ENCODE peak calls at places on chromosomes 4 and X, in four cellular contexts. W is K562, V is HL-60, F is GM12878. I is an unnamed sample.

GRCh38 chrX:106286053-106286650 is 118.0 kb downstream of the PWWP3B start:
- DNase-seq in W (no peak), V (no peak), F (no peak), I (no peak)

GRCh38 chrX:131821945-131822622 is 201.0 kb upstream of the STK26 start:
- DNase-seq in W (no peak), V (no peak), F (peak), I (no peak)

GRCh38 chrX:100368167-100368566 is 41.9 kb downstream of the PCDH19 start:
- DNase-seq in W (peak), V (no peak), F (no peak), I (no peak)

GRCh38 chr4:42865572-42866189 is 26.8 kb upstream of the GRXCR1 start:
- DNase-seq in W (peak), V (no peak), F (no peak), I (peak)

GRCh38 chrX:120419465-120419864 is 49.6 kb downstream of the LAMP2 start:
- DNase-seq in W (no peak), V (no peak), F (no peak), I (no peak)

GRCh38 chr4:154491341-154491679 is 289 bp downstream of the DCHS2 start:
- DNase-seq in W (no peak), V (no peak), F (no peak), I (peak)

GRCh38 chr4:142840516-142841123 is 5.5 kb downstream of the INPP4B start:
- DNase-seq in W (peak), V (no peak), F (no peak), I (no peak)

GRCh38 chr4:142656178-142656577 is 189.9 kb downstream of the INPP4B start:
- DNase-seq in W (no peak), V (no peak), F (no peak), I (no peak)

GRCh38 chr4:125097729-125098128 is 217.0 kb upstream of the FAT4 start:
- DNase-seq in W (no peak), V (no peak), F (no peak), I (no peak)

GRCh38 chr4:48173055-48173991 is 39.3 kb upstream of the TXK start:
- DNase-seq in W (peak), V (no peak), F (peak), I (no peak)

GRCh38 chr4:155208258-155209054 is at the start of gene NPY2R:
- DNase-seq in W (no peak), V (no peak), F (no peak), I (no peak)

GRCh38 chr4:2651998-2652397 is 104.1 kb downstream of the TNIP2 start:
- DNase-seq in W (peak), V (no peak), F (no peak), I (no peak)

GRCh38 chrX:67601771-67602170 is 58.0 kb downstream of the AR start:
- DNase-seq in W (no peak), V (no peak), F (no peak), I (no peak)

GRCh38 chr4:7398104-7398423 is 36.7 kb downstream of the PSAPL1 start:
- DNase-seq in W (peak), V (no peak), F (no peak), I (no peak)

GRCh38 chrX:129980540-129981206 is 1.8 kb upstream of the BCORL1 start:
- DNase-seq in W (no peak), V (no peak), F (no peak), I (no peak)

GRCh38 chrX:131289527-131289926 is 421 bp upstream of the IGSF1 start:
- DNase-seq in W (no peak), V (no peak), F (no peak), I (no peak)

GRCh38 chrX:56343664-56344063 is 111.5 kb downstream of the KLF8 start:
- DNase-seq in W (no peak), V (no peak), F (no peak), I (no peak)

GRCh38 chrX:82196866-82197265 is 995.0 kb downstream of the SH3BGRL start:
- DNase-seq in W (no peak), V (no peak), F (no peak), I (no peak)

GRCh38 chr4:86508436-86508835 is 85.7 kb upstream of the PTPN13 start:
- DNase-seq in W (no peak), V (no peak), F (no peak), I (no peak)

GRCh38 chr4:105348719-105349118 is 125.1 kb downstream of the PPA2 start:
- DNase-seq in W (no peak), V (no peak), F (no peak), I (no peak)

GRCh38 chr4:129532573-129532972 is 436.6 kb downstream of the C4orf33 start:
- DNase-seq in W (no peak), V (peak), F (no peak), I (no peak)

GRCh38 chr4:38232741-38233140 is 272.5 kb downstream of the PTTG2 start:
- DNase-seq in W (no peak), V (no peak), F (no peak), I (no peak)

GRCh38 chr4:181807771-181808170 is 435.4 kb upstream of the TENM3 start:
- DNase-seq in W (no peak), V (no peak), F (no peak), I (no peak)

GRCh38 chr4:101418055-101418454 is 70.7 kb upstream of the PPP3CA start:
- DNase-seq in W (no peak), V (no peak), F (peak), I (peak)

GRCh38 chr4:31081375-31081774 is 361.2 kb downstream of the PCDH7 start:
- DNase-seq in W (no peak), V (no peak), F (no peak), I (no peak)

GRCh38 chr4:143215873-143216272 is 31.2 kb downstream of the USP38 start:
- DNase-seq in W (no peak), V (no peak), F (no peak), I (no peak)

GRCh38 chrX:9952313-9952712 is 14.8 kb upstream of the CLDN34 start:
- DNase-seq in W (no peak), V (no peak), F (no peak), I (no peak)

DNA sequence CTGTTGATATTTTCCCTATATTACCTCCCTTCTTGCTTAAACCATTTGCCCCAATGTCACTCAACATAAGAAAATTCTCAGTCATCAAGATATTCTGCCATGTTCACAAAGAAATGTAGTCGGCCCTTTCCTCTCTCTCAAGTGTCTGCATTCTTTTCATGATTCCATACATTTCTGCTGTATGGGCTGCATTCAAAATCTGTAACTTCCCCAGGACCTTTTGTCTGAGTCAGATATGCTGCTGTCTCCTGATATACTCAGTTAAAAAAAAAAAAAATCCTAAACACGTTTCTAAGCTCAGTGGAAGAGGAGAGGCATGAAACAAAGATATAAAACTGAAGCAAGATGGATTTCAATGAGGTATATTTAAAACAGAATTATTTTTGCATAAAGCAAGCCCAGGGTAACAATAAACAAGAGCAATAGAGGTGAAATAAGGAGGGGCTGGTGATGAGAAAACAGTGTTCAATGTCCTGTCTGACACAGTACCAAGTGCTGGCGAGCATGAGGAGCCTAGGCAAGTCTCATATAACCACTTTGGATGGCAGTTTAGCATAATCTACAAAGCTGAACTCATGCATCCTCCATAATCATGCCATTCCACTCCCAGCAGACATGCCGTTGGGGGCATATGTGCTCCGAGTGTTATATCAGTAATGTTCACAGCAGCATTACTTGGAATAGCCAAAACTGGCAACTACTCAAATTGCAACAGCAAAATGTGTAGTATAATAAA is 76.8 kb downstream of the MANBA start:
- DNase-seq in W (peak), V (no peak), F (no peak), I (no peak)
- TF ChIP-seq SPI1 in W (no peak), V (no peak), F (no peak), I (no peak)

DNA sequence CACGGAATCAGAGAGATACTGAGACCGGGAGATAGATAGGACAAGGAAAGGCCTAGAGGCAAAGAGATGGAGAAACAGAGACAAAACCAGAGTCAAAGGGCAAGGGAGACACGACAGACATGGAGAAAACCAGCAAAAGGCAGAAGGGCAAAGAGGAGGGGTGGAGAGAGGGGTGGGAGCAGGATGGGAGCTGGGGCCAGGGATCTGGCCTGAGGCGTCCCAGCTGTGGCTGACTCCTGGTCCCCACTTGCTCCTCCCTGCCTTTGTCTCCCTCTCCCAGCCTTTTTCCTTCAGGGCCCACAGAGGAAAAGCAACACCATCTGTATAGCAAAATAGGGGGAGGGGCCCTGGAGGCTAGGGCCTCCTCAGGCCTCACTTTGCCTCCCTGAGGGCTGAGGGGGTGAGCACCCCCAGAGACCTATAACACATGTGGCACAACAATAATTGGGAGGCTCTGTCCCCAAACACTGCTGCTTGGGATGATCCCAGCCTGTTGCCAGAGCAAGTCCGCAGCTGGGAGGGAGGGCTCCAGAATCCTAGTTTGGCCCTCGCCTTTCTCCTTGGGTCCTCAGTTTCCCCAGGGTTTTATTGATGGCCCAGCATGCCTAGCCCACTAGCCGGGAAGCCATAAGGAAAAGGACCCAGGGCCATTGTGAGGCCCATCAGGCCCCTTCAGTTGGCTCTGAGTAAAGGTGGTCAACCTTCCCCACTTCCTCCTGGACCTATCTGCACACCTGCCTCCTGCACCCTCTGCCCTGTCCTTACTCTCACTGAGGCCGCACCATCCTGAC is 96.8 kb downstream of the PJA1 start:
- DNase-seq in W (no peak), V (no peak), F (no peak), I (no peak)
- TF ChIP-seq SPI1 in W (no peak), V (no peak), F (no peak), I (no peak)

DNA sequence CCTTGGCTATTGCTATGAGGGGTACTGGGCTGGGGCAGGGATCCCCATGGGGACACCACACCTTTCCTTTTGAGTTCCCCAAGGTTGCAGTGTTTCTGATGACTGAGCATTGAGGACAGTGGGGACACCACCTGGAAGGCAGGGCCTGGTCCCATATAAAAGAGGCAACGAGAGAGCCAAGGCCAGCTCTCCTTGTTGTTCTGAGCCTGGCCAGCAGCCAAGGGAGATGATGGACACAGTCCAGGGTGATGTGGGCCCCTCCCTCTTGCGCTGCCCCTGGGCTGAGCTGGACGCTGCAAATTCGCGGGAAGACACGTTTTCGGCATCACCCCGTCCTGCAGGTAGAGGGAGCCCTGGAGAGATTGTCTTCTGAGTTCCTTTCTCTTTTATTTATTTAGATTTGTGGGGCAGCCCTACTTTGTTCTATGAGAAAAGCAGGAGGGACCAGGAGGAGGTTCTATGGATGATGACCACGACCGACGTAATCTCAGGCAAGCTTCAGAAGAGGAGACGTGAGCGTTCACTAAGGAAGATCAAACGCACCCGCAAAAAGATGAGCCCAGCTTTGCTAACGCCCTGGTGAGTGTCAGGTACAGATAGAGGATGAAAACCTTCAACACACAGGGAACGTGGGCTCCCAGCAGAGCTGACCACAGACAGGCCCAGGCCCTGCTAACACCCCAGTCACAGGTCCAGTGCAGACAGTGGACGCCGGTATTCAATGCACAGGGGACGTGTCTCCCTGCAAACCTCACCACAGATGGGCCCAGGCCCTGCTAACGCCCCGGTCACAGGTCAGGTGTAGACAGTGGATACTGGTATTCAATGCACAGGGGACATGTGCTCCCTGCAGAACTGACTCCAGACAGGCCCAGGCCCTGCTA is 97.4 kb downstream of the SHOX start:
- DNase-seq in W (peak), V (no peak), F (no peak), I (no peak)
- TF ChIP-seq SPI1 in W (no peak), V (no peak), F (no peak), I (no peak)

GRCh38 chrX:107576841-107577240 is 51.5 kb upstream of the PRPS1 start:
- DNase-seq in W (no peak), V (no peak), F (no peak), I (no peak)

GRCh38 chrX:107576392-107576791 is 51.9 kb upstream of the PRPS1 start:
- DNase-seq in W (no peak), V (no peak), F (no peak), I (no peak)

GRCh38 chrX:107577933-107578332 is 50.4 kb upstream of the PRPS1 start:
- DNase-seq in W (peak), V (no peak), F (no peak), I (no peak)

GRCh38 chrX:107581923-107582322 is 46.4 kb upstream of the PRPS1 start:
- DNase-seq in W (no peak), V (no peak), F (no peak), I (no peak)

GRCh38 chrX:107579956-107580355 is 48.4 kb upstream of the PRPS1 start:
- DNase-seq in W (no peak), V (no peak), F (no peak), I (no peak)
- TF ChIP-seq SPI1 in W (no peak), V (no peak), F (no peak), I (no peak)

GRCh38 chr4:55124337-55125076 is 888 bp downstream of the KDR start:
- DNase-seq in W (no peak), V (no peak), F (no peak), I (no peak)
- TF ChIP-seq SPI1 in W (no peak), V (no peak), F (no peak), I (no peak)

GRCh38 chr4:183612329-183613250 is 46.4 kb downstream of the RWDD4 start:
- DNase-seq in W (no peak), V (no peak), F (no peak), I (no peak)
- TF ChIP-seq SPI1 in W (no peak), V (no peak), F (no peak), I (no peak)

GRCh38 chr4:168569066-168569908 is 72.4 kb downstream of the PALLD start:
- DNase-seq in W (peak), V (no peak), F (no peak), I (no peak)
- TF ChIP-seq SPI1 in W (no peak), V (no peak), F (no peak), I (no peak)

DNA sequence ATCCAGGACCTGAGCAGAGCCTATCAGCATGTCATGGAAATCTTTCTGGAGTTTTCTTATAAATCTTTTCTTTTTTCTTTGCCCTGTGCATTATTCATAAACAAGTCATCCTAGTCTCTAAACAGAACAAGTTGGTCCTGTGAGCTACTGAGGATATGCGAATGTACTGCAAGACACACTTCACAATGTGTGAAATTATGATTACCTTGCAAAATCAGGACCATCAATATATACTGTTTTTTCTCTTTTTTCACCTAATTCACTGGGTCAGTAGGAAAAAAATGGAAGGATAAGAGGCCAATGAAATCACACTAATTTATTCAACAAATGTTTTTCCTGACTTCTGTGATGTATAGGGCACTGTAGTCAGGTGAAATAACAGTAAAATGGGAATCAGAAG is 14.4 kb upstream of the SORBS2 start:
- DNase-seq in W (no peak), V (no peak), F (no peak), I (no peak)
- TF ChIP-seq SPI1 in W (no peak), V (no peak), F (no peak), I (no peak)

DNA sequence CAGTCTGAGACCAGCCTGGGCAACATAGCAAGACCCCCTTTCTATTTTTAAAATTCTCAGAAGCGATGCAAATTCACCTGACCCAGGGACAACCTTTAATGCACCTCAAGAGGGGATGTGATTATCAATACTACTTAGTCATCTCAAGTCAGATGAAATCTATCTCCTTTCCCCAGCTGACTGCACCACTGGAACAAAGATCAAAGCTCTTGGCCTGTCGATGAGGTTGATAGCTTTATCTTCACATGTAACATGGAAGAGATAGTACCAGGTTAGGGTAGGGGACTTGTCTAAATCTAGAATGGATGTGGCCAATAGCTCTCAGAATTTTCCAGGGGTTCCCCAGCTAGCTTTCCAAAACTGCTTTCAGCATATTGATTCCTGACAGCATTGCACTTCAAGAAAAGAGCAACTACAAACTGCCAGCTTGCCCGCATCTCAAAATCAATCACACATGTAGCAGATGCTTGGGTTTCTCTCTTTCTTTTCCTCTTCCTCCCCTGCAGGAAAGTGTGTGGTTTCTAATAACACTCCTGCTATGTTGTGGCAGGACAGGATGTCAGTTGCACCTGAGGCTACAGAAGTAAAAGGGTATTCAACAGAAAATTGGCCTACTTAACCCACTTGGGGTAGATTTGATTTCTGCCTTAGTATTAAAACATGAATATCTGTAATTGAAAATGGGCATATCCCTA is 12.2 kb upstream of the TMEM164 start:
- DNase-seq in W (no peak), V (no peak), F (no peak), I (no peak)
- TF ChIP-seq SPI1 in W (no peak), V (no peak), F (no peak), I (no peak)

I was measured in GM12891.